ENCODE peak calls at places on chromosomes 16 and 17, in five cellular contexts. C is immature natural killer cell; Y is central memory CD4-positive, alpha-beta T cell; J is astrocyte of the spinal cord; Q is naive thymus-derived CD8-positive, alpha-beta T cell. F is an unnamed sample.

GRCh38 chr16:84038491-84038890 is 4.1 kb downstream of the SLC38A8 start:
- DNase-seq in C (no peak), Y (no peak), J (no peak), Q (no peak), F (no peak)

GRCh38 chr16:86604436-86605220 is 26.3 kb downstream of the FOXL1 start:
- DNase-seq in C (peak), Y (peak), J (no peak), Q (peak), F (no peak)

GRCh38 chr17:5823219-5823618 is 238.9 kb upstream of the NLRP1 start:
- DNase-seq in C (no peak), Y (no peak), J (no peak), Q (no peak), F (no peak)

GRCh38 chr16:69106491-69107291 is 1.2 kb downstream of the HAS3 start:
- DNase-seq in C (no peak), Y (no peak), J (no peak), Q (no peak), F (no peak)

GRCh38 chr17:68328676-68329075 is 37.4 kb downstream of the ARSG start:
- DNase-seq in C (no peak), Y (no peak), J (no peak), Q (no peak), F (peak)

GRCh38 chr17:10600551-10600950 is 51.1 kb upstream of the MYH2 start:
- DNase-seq in C (no peak), Y (no peak), J (no peak), Q (no peak), F (no peak)

GRCh38 chr17:7060165-7060890 is 16.4 kb upstream of the SLC16A11 start:
- DNase-seq in C (no peak), Y (no peak), J (peak), Q (no peak), F (peak)

GRCh38 chr17:28478940-28479615 is 5.6 kb downstream of the SLC13A2 start:
- DNase-seq in C (no peak), Y (no peak), J (no peak), Q (no peak), F (no peak)

GRCh38 chr16:48165961-48166578 is 10.3 kb upstream of the ABCC12 start:
- DNase-seq in C (no peak), Y (no peak), J (peak), Q (no peak), F (peak)

GRCh38 chr16:83393196-83393981 is 414.4 kb upstream of the HSBP1 start:
- DNase-seq in C (no peak), Y (no peak), J (no peak), Q (no peak), F (peak)

GRCh38 chr16:2149630-2150417 is 1.4 kb downstream of the RAB26 start:
- DNase-seq in C (no peak), Y (no peak), J (no peak), Q (no peak), F (no peak)

GRCh38 chr17:57584050-57584551 is 161.0 kb downstream of the CCDC182 start:
- DNase-seq in C (no peak), Y (no peak), J (no peak), Q (no peak), F (no peak)

GRCh38 chr16:50304467-50305440 is 38.4 kb downstream of the ADCY7 start:
- DNase-seq in C (no peak), Y (no peak), J (no peak), Q (no peak), F (no peak)

GRCh38 chr16:88558457-88559442 is 11.5 kb upstream of the ZC3H18 start:
- DNase-seq in C (peak), Y (no peak), J (peak), Q (no peak), F (peak)

GRCh38 chr16:87765473-87765775 is 362 bp downstream of the KLHDC4 start:
- DNase-seq in C (no peak), Y (peak), J (no peak), Q (no peak), F (no peak)

GRCh38 chr17:81832608-81833159 is 407 bp downstream of the MCRIP1 start:
- DNase-seq in C (peak), Y (peak), J (peak), Q (peak), F (no peak)

GRCh38 chr16:71837150-71837549 is 8.6 kb upstream of the ATXN1L start:
- DNase-seq in C (no peak), Y (no peak), J (no peak), Q (no peak), F (no peak)

GRCh38 chr16:82034981-82035612 is at the start of gene HSD17B2:
- DNase-seq in C (no peak), Y (no peak), J (peak), Q (no peak), F (peak)

GRCh38 chr16:67654069-67654911 is 5.8 kb downstream of the ACD start:
- DNase-seq in C (no peak), Y (no peak), J (no peak), Q (no peak), F (no peak)

GRCh38 chr16:10298416-10298815 is 87.4 kb upstream of the ATF7IP2 start:
- DNase-seq in C (no peak), Y (no peak), J (no peak), Q (no peak), F (no peak)

GRCh38 chr17:560379-560935 is 154.2 kb downstream of the VPS53 start:
- DNase-seq in C (no peak), Y (no peak), J (no peak), Q (no peak), F (no peak)

GRCh38 chr17:75872434-75873351 is 5.7 kb downstream of the TRIM47 start:
- DNase-seq in C (no peak), Y (peak), J (peak), Q (peak), F (peak)